ENCODE peak calls at places on chromosomes 2 and 18, in seven cellular contexts. U, A, H, O, N, I and K are unnamed samples.

GRCh38 chr18:12236934-12237832 is 17.0 kb upstream of the CIDEA start:
- DNase-seq in U (no peak), A (peak), H (peak), O (peak), N (peak), I (peak), K (no peak)

GRCh38 chr18:71405142-71405806 is 1116.4 kb downstream of the SOCS6 start:
- DNase-seq in U (no peak), A (no peak), H (no peak), O (no peak), N (no peak), I (no peak), K (no peak)

GRCh38 chr2:42545714-42546390 is 22.6 kb upstream of the MTA3 start:
- DNase-seq in U (no peak), A (no peak), H (no peak), O (no peak), N (no peak), I (no peak), K (no peak)

GRCh38 chr2:207241198-207241597 is 75.5 kb upstream of the KLF7 start:
- DNase-seq in U (no peak), A (no peak), H (no peak), O (peak), N (no peak), I (no peak), K (no peak)

GRCh38 chr2:69177785-69178636 is 165.0 kb downstream of the ANTXR1 start:
- DNase-seq in U (peak), A (peak), H (no peak), O (peak), N (no peak), I (no peak), K (no peak)

GRCh38 chr2:177242136-177242987 is 22.2 kb downstream of the NFE2L2 start:
- DNase-seq in U (no peak), A (peak), H (no peak), O (peak), N (peak), I (no peak), K (no peak)

GRCh38 chr2:105868060-105868459 is 123.3 kb downstream of the NCK2 start:
- DNase-seq in U (no peak), A (no peak), H (no peak), O (no peak), N (no peak), I (no peak), K (no peak)

GRCh38 chr2:174465327-174465726 is 21.5 kb downstream of the GPR155 start:
- DNase-seq in U (no peak), A (peak), H (no peak), O (peak), N (no peak), I (no peak), K (no peak)

GRCh38 chr2:86790828-86791561 is at the start of gene CD8A:
- DNase-seq in U (no peak), A (no peak), H (no peak), O (peak), N (no peak), I (no peak), K (no peak)

GRCh38 chr2:234763051-234763909 is 188.5 kb upstream of the SH3BP4 start:
- DNase-seq in U (no peak), A (no peak), H (no peak), O (peak), N (no peak), I (no peak), K (no peak)

GRCh38 chr18:50466634-50467033 is 91.8 kb downstream of the SKA1 start:
- DNase-seq in U (no peak), A (no peak), H (no peak), O (peak), N (no peak), I (no peak), K (no peak)

GRCh38 chr2:25707927-25708326 is 34.5 kb upstream of the DTNB start:
- DNase-seq in U (no peak), A (no peak), H (no peak), O (no peak), N (no peak), I (no peak), K (no peak)

GRCh38 chr18:26482567-26482966 is 65.8 kb downstream of the KCTD1 start:
- DNase-seq in U (no peak), A (peak), H (no peak), O (peak), N (no peak), I (no peak), K (no peak)

GRCh38 chr2:159045545-159046454 is 77.4 kb downstream of the TANC1 start:
- DNase-seq in U (no peak), A (no peak), H (no peak), O (no peak), N (no peak), I (no peak), K (no peak)

GRCh38 chr2:165572155-165572554 is 102.7 kb downstream of the CSRNP3 start:
- DNase-seq in U (peak), A (peak), H (no peak), O (no peak), N (peak), I (no peak), K (no peak)

GRCh38 chr2:201830666-201831065 is 24.3 kb downstream of the CDK15 start:
- DNase-seq in U (no peak), A (no peak), H (no peak), O (no peak), N (no peak), I (no peak), K (no peak)

GRCh38 chr2:109545828-109546713 is 67.7 kb downstream of the SEPTIN10 start:
- DNase-seq in U (no peak), A (peak), H (peak), O (peak), N (no peak), I (no peak), K (no peak)

GRCh38 chr2:72765997-72766609 is 59.7 kb downstream of the EXOC6B start:
- DNase-seq in U (no peak), A (no peak), H (no peak), O (no peak), N (no peak), I (no peak), K (no peak)

GRCh38 chr2:162629499-162629898 is 209.1 kb downstream of the KCNH7 start:
- DNase-seq in U (no peak), A (no peak), H (no peak), O (no peak), N (no peak), I (no peak), K (no peak)

GRCh38 chr2:110149330-110150220 is 34.0 kb upstream of the MALL start:
- DNase-seq in U (no peak), A (peak), H (no peak), O (peak), N (no peak), I (no peak), K (no peak)